ENCODE peak calls at places on chromosomes 6 and 20, in eight cellular contexts. I is spleen; C is left ventricle myocardium inferior; P is mesendoderm; T is GM23248; O is effector memory CD4-positive, alpha-beta T cell; F is cardiac muscle cell; X is A549. N is an unnamed sample. For H3K4me1, the result is how much of the 10 kb centered on the place peaks cover.

GRCh38 chr6:73515204-73516101 is 5.4 kb downstream of the EEF1A1 start:
- DNase-seq in I (no peak), C (no peak), P (peak), T (peak), O (no peak), F (peak), X (peak), N (peak)

GRCh38 chr6:119283214-119283613 is 66.3 kb downstream of the MAN1A1 start:
- DNase-seq in I (no peak), C (no peak), P (no peak), T (no peak), O (no peak), F (no peak), X (no peak), N (no peak)

GRCh38 chr20:18057106-18057993 is at the start of gene OVOL2:
- DNase-seq in I (no peak), C (no peak), P (peak), T (peak), O (no peak), F (peak), X (peak), N (no peak)

GRCh38 chr6:147507162-147508072 is 1.1 kb upstream of the SAMD5 start:
- DNase-seq in I (no peak), C (peak), P (peak), T (peak), O (no peak), F (peak), X (peak), N (no peak)

GRCh38 chr20:61317966-61318520 is 66.0 kb downstream of the CDH4 start:
- DNase-seq in I (peak), C (no peak), P (no peak), T (no peak), O (no peak), F (no peak), X (no peak), N (no peak)

GRCh38 chr6:33740794-33741193 is 5.9 kb downstream of the IP6K3 start:
- DNase-seq in I (no peak), C (no peak), P (no peak), T (no peak), O (no peak), F (no peak), X (no peak), N (no peak)

GRCh38 chr20:63553251-63553932 is 567 bp upstream of the FNDC11 start:
- DNase-seq in I (peak), C (peak), P (peak), T (peak), O (peak), F (peak), X (peak), N (peak)

GRCh38 chr6:153024401-153025017 is 22.0 kb upstream of the MTRF1L start:
- DNase-seq in I (no peak), C (no peak), P (peak), T (peak), O (peak), F (peak), X (peak), N (peak)

GRCh38 chr20:37343994-37344355 is 2.0 kb upstream of the SRC start:
- DNase-seq in I (no peak), C (no peak), P (no peak), T (no peak), O (no peak), F (no peak), X (no peak), N (no peak)

GRCh38 chr20:23477223-23477622 is 13.7 kb upstream of the CST8 start:
- DNase-seq in I (no peak), C (no peak), P (no peak), T (no peak), O (no peak), F (no peak), X (no peak), N (no peak)

GRCh38 chr6:167094820-167095637 is 27.9 kb upstream of the CCR6 start:
- DNase-seq in I (no peak), C (no peak), P (no peak), T (no peak), O (no peak), F (no peak), X (no peak), N (peak)

GRCh38 chr6:43228951-43229802 is at the start of gene DNPH1:
- DNase-seq in I (peak), C (peak), P (peak), T (peak), O (peak), F (peak), X (peak), N (peak)

GRCh38 chr6:118581489-118581959 is 33.4 kb downstream of the PLN start:
- DNase-seq in I (no peak), C (no peak), P (peak), T (peak), O (no peak), F (no peak), X (no peak), N (no peak)

GRCh38 chr6:169490830-169491229 is 211.0 kb downstream of the WDR27 start:
- DNase-seq in I (no peak), C (no peak), P (no peak), T (peak), O (no peak), F (no peak), X (no peak), N (no peak)

GRCh38 chr20:3371757-3372156 is 35.7 kb downstream of the DNAAF9 start:
- DNase-seq in I (no peak), C (no peak), P (no peak), T (peak), O (no peak), F (no peak), X (no peak), N (no peak)

DNA sequence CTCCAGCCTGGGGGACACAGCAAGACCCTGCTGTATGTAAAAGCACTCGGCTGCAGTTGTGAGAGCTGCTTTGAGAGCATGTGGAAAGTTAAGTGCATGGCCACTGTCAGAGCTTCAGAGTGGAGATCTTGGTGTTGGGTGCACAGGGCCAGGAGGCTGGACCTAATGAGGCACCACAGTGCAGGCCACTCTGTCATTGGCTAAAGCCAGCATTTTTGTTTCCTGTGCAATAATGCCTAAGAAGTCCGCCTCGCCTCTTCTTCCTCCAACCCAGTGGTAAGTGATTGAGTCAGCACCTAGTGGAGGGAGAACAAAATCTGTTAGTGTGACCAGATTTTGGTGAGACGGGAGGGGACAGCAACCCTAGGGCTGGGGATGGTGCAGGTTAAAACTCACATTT is 60.6 kb downstream of the SSR1 start:
- DNase-seq in I (peak), C (no peak), P (no peak), T (no peak), O (no peak), F (no peak), X (no peak), N (no peak)
- H3K4me1 ChIP-seq in I (half or more), C (under half), P (under half), T (under half), O (under half), F (under half), X (under half), N (under half)

GRCh38 chr6:158635427-158636073 is 9.0 kb downstream of the DYNLT1 start:
- DNase-seq in I (no peak), C (no peak), P (no peak), T (no peak), O (no peak), F (no peak), X (no peak), N (no peak)

GRCh38 chr6:158636778-158637177 is 7.8 kb downstream of the DYNLT1 start:
- DNase-seq in I (no peak), C (no peak), P (no peak), T (no peak), O (no peak), F (no peak), X (no peak), N (no peak)

GRCh38 chr6:158631678-158632537 is 12.6 kb downstream of the DYNLT1 start:
- DNase-seq in I (no peak), C (peak), P (no peak), T (peak), O (no peak), F (no peak), X (peak), N (no peak)

GRCh38 chr6:158633127-158633526 is 11.4 kb downstream of the DYNLT1 start:
- DNase-seq in I (no peak), C (no peak), P (no peak), T (no peak), O (no peak), F (no peak), X (no peak), N (no peak)

GRCh38 chr6:158634695-158635426 is 9.7 kb downstream of the DYNLT1 start:
- DNase-seq in I (no peak), C (no peak), P (no peak), T (no peak), O (no peak), F (no peak), X (no peak), N (no peak)
- H3K4me1 ChIP-seq in I (half or more), C (under half), P (under half), T (under half), O (under half), F (under half), X (under half), N (under half)

DNA sequence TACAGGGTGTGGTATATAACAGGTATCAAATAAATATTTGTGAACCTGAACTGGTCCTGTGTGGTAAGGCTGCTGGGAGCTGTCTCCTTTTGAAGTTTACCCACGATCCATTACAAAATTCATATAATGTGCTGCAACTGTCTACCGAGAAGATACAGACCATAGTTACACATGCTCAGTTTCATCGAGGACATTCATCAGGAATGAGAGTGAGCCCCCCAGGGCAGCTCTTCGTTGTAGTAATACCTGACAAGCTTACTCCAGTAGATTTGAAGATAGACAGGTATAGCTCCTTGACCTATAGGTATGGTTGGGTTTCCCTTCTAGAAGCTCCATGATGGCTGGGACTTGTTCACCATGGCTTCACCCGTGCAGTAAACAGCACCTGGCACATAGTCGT is 25.7 kb downstream of the ARMC2 start:
- DNase-seq in I (no peak), C (no peak), P (no peak), T (no peak), O (no peak), F (no peak), X (no peak), N (no peak)
- H3K4me1 ChIP-seq in I (half or more), C (half or more), P (under half), T (under half), O (under half), F (under half), X (under half), N (half or more)

DNA sequence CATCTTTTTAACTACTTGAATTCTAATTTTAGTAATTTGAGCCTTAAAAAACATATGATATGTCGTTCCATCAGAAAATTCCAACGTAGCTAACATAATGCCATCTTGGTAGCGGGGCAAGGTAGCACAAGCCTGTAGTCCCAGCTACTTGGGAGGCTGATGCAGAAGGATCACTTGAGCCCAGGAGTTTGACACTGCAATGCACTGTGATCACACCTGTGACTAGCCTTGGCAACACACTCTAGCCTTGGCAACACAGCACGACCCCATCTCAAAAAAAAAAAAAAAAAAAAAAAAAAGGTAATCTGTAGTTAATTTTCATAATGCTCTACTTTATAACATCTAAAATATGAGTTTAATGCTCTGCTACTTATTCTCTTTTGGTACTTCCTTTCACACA is 6.7 kb downstream of the BCLAF1 start:
- DNase-seq in I (no peak), C (no peak), P (peak), T (no peak), O (no peak), F (no peak), X (no peak), N (no peak)
- H3K4me1 ChIP-seq in I (half or more), C (half or more), P (under half), T (half or more), O (under half), F (under half), X (half or more), N (half or more)

GRCh38 chr6:138492113-138492512 is 7.2 kb downstream of the NHSL1 start:
- DNase-seq in I (no peak), C (no peak), P (no peak), T (no peak), O (no peak), F (no peak), X (no peak), N (no peak)
- H3K4me1 ChIP-seq in I (under half), C (half or more), P (under half), T (under half), O (under half), F (under half), X (under half), N (under half)

GRCh38 chr20:10560681-10561080 is 113.1 kb downstream of the JAG1 start:
- DNase-seq in I (no peak), C (no peak), P (no peak), T (no peak), O (no peak), F (no peak), X (no peak), N (no peak)

GRCh38 chr20:10556519-10557083 is 117.2 kb downstream of the JAG1 start:
- DNase-seq in I (no peak), C (no peak), P (no peak), T (no peak), O (no peak), F (no peak), X (no peak), N (no peak)

GRCh38 chr20:10557685-10558084 is 116.1 kb downstream of the JAG1 start:
- DNase-seq in I (no peak), C (no peak), P (no peak), T (no peak), O (no peak), F (no peak), X (peak), N (no peak)

GRCh38 chr20:10559266-10559665 is 114.5 kb downstream of the JAG1 start:
- DNase-seq in I (no peak), C (no peak), P (peak), T (no peak), O (no peak), F (no peak), X (no peak), N (no peak)

GRCh38 chr20:10558635-10559187 is 115.1 kb downstream of the JAG1 start:
- DNase-seq in I (no peak), C (no peak), P (peak), T (peak), O (no peak), F (peak), X (peak), N (peak)
- H3K4me1 ChIP-seq in I (under half), C (under half), P (under half), T (under half), O (under half), F (under half), X (under half), N (under half)

DNA sequence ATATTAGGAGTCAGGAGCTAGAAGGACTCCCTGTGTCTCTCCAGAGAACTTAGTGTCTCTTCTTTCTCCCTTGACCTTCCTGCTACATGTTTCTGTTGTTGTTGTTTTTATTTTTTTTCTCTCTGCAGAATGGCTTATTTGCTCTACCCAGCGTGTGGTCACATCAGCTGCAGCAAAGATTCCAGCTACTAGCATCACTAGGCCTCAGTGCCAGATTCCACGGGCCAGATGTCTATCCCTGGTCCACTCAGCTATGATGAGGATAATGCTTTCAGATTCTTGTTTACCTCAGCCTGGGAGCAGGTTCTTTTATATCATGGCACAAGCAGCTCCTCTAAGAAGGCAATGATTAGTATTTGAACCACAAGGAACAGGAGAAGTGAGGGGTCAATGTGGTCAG is 110.0 kb downstream of the PLCB1 start:
- DNase-seq in I (no peak), C (no peak), P (no peak), T (peak), O (no peak), F (no peak), X (no peak), N (no peak)
- H3K4me1 ChIP-seq in I (under half), C (under half), P (under half), T (under half), O (under half), F (under half), X (under half), N (under half)

N was measured in CD4-positive, CD25-positive, alpha-beta regulatory T cell.